ENCODE peak calls at places on chromosomes 11 and 22, in five cellular contexts. V, T, O, J and B are unnamed samples.

GRCh38 chr11:9672288-9672916 is 8.5 kb downstream of the SWAP70 start:
- DNase-seq in O (no peak), V (no peak), T (no peak), J (no peak), B (no peak)

GRCh38 chr22:47249370-47249928 is 487.0 kb downstream of the TBC1D22A start:
- DNase-seq in O (no peak), T (no peak), J (no peak), V (no peak), B (no peak)

GRCh38 chr11:12675951-12676711 is 1.9 kb downstream of the TEAD1 start:
- DNase-seq in J (no peak), O (no peak), T (no peak), V (no peak), B (no peak)

GRCh38 chr11:114232400-114233070 is 63.7 kb upstream of the NNMT start:
- DNase-seq in J (no peak), T (peak; percentile 43), O (no peak), V (no peak), B (no peak)

GRCh38 chr11:28117712-28118111 is 9.5 kb downstream of the METTL15 start:
- DNase-seq in T (no peak), O (no peak), J (no peak), V (no peak), B (no peak)

GRCh38 chr11:130318031-130318673 is 3.4 kb upstream of the ZBTB44 start:
- DNase-seq in J (no peak), V (no peak), O (no peak), T (no peak), B (no peak)

GRCh38 chr11:34327804-34328631 is 29.8 kb downstream of the ABTB2 start:
- DNase-seq in V (no peak), T (peak; percentile 71), J (no peak), O (no peak), B (no peak)

GRCh38 chr11:90288207-90288821 is 65.5 kb upstream of the CHORDC1 start:
- DNase-seq in J (no peak), V (peak; percentile 30), T (no peak), O (peak; percentile 6), B (no peak)

GRCh38 chr22:37406836-37407235 is 20.4 kb downstream of the ELFN2 start:
- DNase-seq in V (no peak), J (no peak), O (no peak), T (no peak), B (no peak)

GRCh38 chr11:14380947-14381555 is 22.1 kb upstream of the RRAS2 start:
- DNase-seq in T (peak; percentile 84), O (no peak), J (peak; percentile 28), V (no peak), B (peak; percentile 83)

GRCh38 chr11:44484211-44484610 is 81.3 kb upstream of the CD82 start:
- DNase-seq in T (no peak), V (peak; percentile 3), J (no peak), O (no peak), B (no peak)

GRCh38 chr22:50157976-50158375 is 12.6 kb upstream of the PANX2 start:
- DNase-seq in O (no peak), V (no peak), T (no peak), J (no peak), B (peak; percentile 85)

GRCh38 chr11:2204361-2205213 is 33.0 kb upstream of the TH start:
- DNase-seq in O (no peak), V (no peak), T (peak; percentile 5), J (no peak), B (no peak)

GRCh38 chr22:29702025-29702930 is 17.5 kb upstream of the CABP7 start:
- DNase-seq in J (no peak), T (no peak), O (no peak), V (no peak), B (no peak)

GRCh38 chr22:27801197-27801615 is 350 bp downstream of the MN1 start:
- DNase-seq in O (no peak), J (no peak), T (peak; percentile 36), V (no peak), B (peak; percentile 33)

GRCh38 chr11:19352736-19353110 is 112.0 kb upstream of the E2F8 start:
- DNase-seq in J (no peak), O (no peak), T (no peak), V (no peak), B (no peak)

GRCh38 chr11:11620966-11621880 is 582 bp downstream of the GALNT18 start:
- DNase-seq in V (no peak), T (peak; percentile 58), O (no peak), J (no peak), B (peak; percentile 33)

GRCh38 chr11:106770489-106771100 is 247.7 kb downstream of the GUCY1A2 start:
- DNase-seq in O (peak; percentile 32), T (no peak), V (peak; percentile 2), J (no peak), B (no peak)

GRCh38 chr22:45125198-45125597 is 38.5 kb upstream of the NUP50 start:
- DNase-seq in V (no peak), O (no peak), T (no peak), J (no peak), B (no peak)